ENCODE peak calls at places on chromosomes 13 and 19, in five cellular contexts. U is body of pancreas, L is cardiac fibroblast, C is heart left ventricle, H is fibroblast of the aortic adventitia. N is an unnamed sample.
A peak's percentile ranks its signal among the peaks of the same experiment; 100 is the strongest.

GRCh38 chr13:34884366-34884765 is 57.7 kb upstream of the NBEA start:
- DNase-seq in U (no peak), L (no peak), C (peak; percentile 22), H (no peak), N (no peak)

GRCh38 chr13:41512441-41512840 is 55.1 kb downstream of the RGCC start:
- DNase-seq in U (no peak), L (no peak), C (no peak), H (no peak), N (no peak)

GRCh38 chr13:26061947-26062346 is 10.1 kb upstream of the SHISA2 start:
- DNase-seq in U (no peak), L (peak; percentile 67), C (no peak), H (peak; percentile 41), N (peak; percentile 72)

GRCh38 chr19:41774515-41774980 is 19.2 kb downstream of the CEACAM6 start:
- DNase-seq in U (no peak), L (no peak), C (no peak), H (no peak), N (no peak)

GRCh38 chr13:29532136-29532535 is 63.4 kb downstream of the SLC7A1 start:
- DNase-seq in U (no peak), L (no peak), C (no peak), H (no peak), N (no peak)

GRCh38 chr13:99501952-99502310 is 659 bp downstream of the TM9SF2 start:
- DNase-seq in U (peak; percentile 28), L (peak; percentile 29), C (no peak), H (peak; percentile 32), N (no peak)

GRCh38 chr13:101139076-101139475 is 277.2 kb downstream of the NALCN start:
- DNase-seq in U (no peak), L (no peak), C (no peak), H (no peak), N (no peak)

GRCh38 chr19:12779162-12779993 is 4.0 kb upstream of the HOOK2 start:
- DNase-seq in U (peak; percentile 57), L (peak; percentile 96), C (peak; percentile 78), H (peak; percentile 95), N (peak; percentile 94)

GRCh38 chr13:50396001-50396400 is 380.8 kb downstream of the KCNRG start:
- DNase-seq in U (no peak), L (no peak), C (no peak), H (no peak), N (no peak)

GRCh38 chr19:7526093-7526929 is 3.9 kb downstream of the MCOLN1 start:
- DNase-seq in U (no peak), L (no peak), C (no peak), H (no peak), N (no peak)

GRCh38 chr13:50123862-50124535 is 108.8 kb downstream of the KCNRG start:
- DNase-seq in U (peak; percentile 98), L (peak; percentile 75), C (peak; percentile 84), H (peak; percentile 95), N (peak; percentile 92)

GRCh38 chr19:32824136-32824835 is 45.3 kb downstream of the SLC7A9 start:
- DNase-seq in U (no peak), L (no peak), C (no peak), H (no peak), N (no peak)
- H3K4me3 ChIP-seq in U (no peak overlapping the region), L (no peak overlapping the region), C (no peak overlapping the region), H (no peak overlapping the region), N (no peak overlapping the region)

GRCh38 chr13:91174886-91175501 is 172.5 kb upstream of the MIR17HG start:
- DNase-seq in U (no peak), L (no peak), C (no peak), H (no peak), N (no peak)
- H3K4me3 ChIP-seq in U (peak overlapping the region; percentile 19), L (peak overlapping the region; percentile 35), C (peak overlapping the region; percentile 17), H (no peak overlapping the region), N (peak overlapping the region; percentile 17)

GRCh38 chr19:2170987-2171348 is 7.2 kb downstream of the DOT1L start:
- DNase-seq in U (no peak), L (no peak), C (no peak), H (no peak), N (no peak)
- H3K4me3 ChIP-seq in U (no peak overlapping the region), L (no peak overlapping the region), C (no peak overlapping the region), H (no peak overlapping the region), N (no peak overlapping the region)

DNA sequence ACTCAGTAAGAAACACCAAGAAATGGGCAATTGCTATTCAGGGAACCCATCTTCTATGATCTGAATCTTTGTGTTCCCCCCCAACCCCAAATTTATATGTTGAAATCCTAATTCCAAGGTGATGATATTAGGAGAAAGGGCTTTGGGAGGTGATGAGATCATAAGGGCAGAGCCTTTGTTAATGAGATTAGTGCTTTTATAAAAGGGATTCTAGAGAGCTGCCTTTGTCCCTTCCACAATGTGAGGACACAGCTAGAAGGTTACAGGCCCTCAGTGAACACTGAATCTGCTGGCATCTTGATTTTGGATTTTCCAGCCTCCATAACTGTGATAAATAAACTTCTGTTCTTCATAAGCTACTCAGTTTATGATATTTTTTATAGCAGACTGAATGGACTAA is 376.0 kb downstream of the DIAPH3 start:
- DNase-seq in U (no peak), L (no peak), C (no peak), H (no peak), N (no peak)
- H3K4me3 ChIP-seq in U (no peak overlapping the region), L (no peak overlapping the region), C (no peak overlapping the region), H (no peak overlapping the region), N (no peak overlapping the region)

DNA sequence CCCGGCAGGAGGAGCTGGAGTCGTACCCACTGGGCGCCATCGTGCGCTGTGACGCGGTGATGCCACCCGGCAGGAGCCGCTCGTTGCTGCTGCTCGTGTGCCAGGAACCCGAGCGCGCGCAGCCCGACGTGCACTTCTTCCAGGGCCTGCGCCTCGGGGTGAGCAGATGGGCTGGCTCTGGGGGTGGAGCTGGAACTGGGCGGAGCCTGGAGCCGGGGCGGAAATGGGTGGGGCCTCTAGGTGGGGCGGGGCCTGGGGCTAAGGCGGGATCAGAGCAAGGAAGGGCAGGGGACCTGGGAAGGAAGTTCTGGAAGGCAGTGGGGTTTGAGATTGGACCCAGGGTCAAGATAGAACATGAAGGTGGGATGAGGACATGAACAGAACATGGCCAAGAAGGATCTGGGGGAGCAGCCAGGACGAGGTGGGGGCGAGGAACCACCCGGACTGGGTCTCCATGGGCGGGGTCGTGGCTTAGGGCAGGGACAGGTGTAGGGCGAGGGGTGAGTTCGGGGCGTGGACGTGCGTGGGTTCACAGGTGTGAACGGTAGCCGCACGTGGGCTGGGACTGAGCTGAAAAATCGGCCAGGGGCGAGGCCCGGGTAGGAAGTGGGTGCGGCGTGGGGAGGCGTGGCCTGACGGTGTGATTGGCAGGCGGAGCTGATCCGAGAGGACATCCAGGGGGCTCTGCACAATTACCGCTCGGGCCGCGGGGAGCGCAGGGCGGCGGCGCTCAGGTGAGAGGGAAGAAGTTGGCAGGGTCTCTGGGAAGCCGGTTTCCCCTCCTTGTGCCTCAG is 4.6 kb downstream of the EPS8L1 start:
- DNase-seq in U (peak; percentile 59), L (peak; percentile 64), C (peak; percentile 60), H (peak; percentile 41), N (no peak)
- H3K4me3 ChIP-seq in U (no peak overlapping the region), L (peak overlapping the region; percentile 42), C (peak overlapping the region; percentile 49), H (peak overlapping the region; percentile 5), N (peak overlapping the region; percentile 60)

GRCh38 chr19:4371898-4372629 is 28.3 kb downstream of the SH3GL1 start:
- DNase-seq in U (no peak), L (no peak), C (no peak), H (no peak), N (no peak)

GRCh38 chr19:4373601-4374441 is 26.5 kb downstream of the SH3GL1 start:
- DNase-seq in U (no peak), L (peak; percentile 46), C (peak; percentile 56), H (peak; percentile 53), N (no peak)

GRCh38 chr19:4371209-4371897 is 28.0 kb downstream of the MPND start:
- DNase-seq in U (peak; percentile 61), L (no peak), C (no peak), H (no peak), N (no peak)

GRCh38 chr19:4374451-4375163 is 25.7 kb downstream of the SH3GL1 start:
- DNase-seq in U (peak; percentile 69), L (peak; percentile 88), C (peak; percentile 55), H (peak; percentile 92), N (peak; percentile 58)

GRCh38 chr19:4372630-4373367 is 27.5 kb downstream of the SH3GL1 start:
- DNase-seq in U (no peak), L (no peak), C (no peak), H (no peak), N (no peak)
- H3K4me3 ChIP-seq in U (no peak overlapping the region), L (no peak overlapping the region), C (no peak overlapping the region), H (no peak overlapping the region), N (no peak overlapping the region)